ENCODE peak calls at places on chromosomes 11 and 22, in ten cellular contexts. One of them, this sample, is unnamed.

GRCh38 chr11:106400949-106401545 is 323.6 kb downstream of the AASDHPPT start:
- DNase-seq in mesothelial cell of epicardium: no peak
- DNase-seq in A673: no peak
- DNase-seq in NCI-H748 treated with DMSO at 0.1 percent for 48 hours: no peak
- DNase-seq in kidney: no peak
- DNase-seq in posterior vena cava: no peak
- DNase-seq in IMR-90: peak; percentile 55
- DNase-seq in left colon: no peak
- DNase-seq in kidney glomerular epithelial cell: no peak
- DNase-seq in ACHN: no peak
- DNase-seq in this sample: no peak

GRCh38 chr22:45863981-45864751 is 112.8 kb downstream of the WNT7B start:
- DNase-seq in mesothelial cell of epicardium: no peak
- DNase-seq in kidney glomerular epithelial cell: peak; percentile 41
- DNase-seq in IMR-90: peak; percentile 63
- DNase-seq in ACHN: peak; percentile 53
- DNase-seq in posterior vena cava: peak; percentile 85
- DNase-seq in left colon: no peak
- DNase-seq in A673: peak; percentile 82
- DNase-seq in kidney: peak; percentile 81
- DNase-seq in NCI-H748 treated with DMSO at 0.1 percent for 48 hours: peak; percentile 61
- DNase-seq in this sample: peak; percentile 78

GRCh38 chr11:6626971-6627761 is 7.9 kb upstream of the TPP1 start:
- DNase-seq in left colon: no peak
- DNase-seq in mesothelial cell of epicardium: no peak
- DNase-seq in A673: no peak
- DNase-seq in IMR-90: no peak
- DNase-seq in posterior vena cava: no peak
- DNase-seq in kidney: peak; percentile 51
- DNase-seq in ACHN: no peak
- DNase-seq in NCI-H748 treated with DMSO at 0.1 percent for 48 hours: no peak
- DNase-seq in kidney glomerular epithelial cell: no peak
- DNase-seq in this sample: peak; percentile 45

GRCh38 chr11:70281114-70281729 is 10.7 kb downstream of the PPFIA1 start:
- DNase-seq in ACHN: no peak
- DNase-seq in posterior vena cava: peak; percentile 81
- DNase-seq in mesothelial cell of epicardium: no peak
- DNase-seq in kidney glomerular epithelial cell: no peak
- DNase-seq in left colon: no peak
- DNase-seq in IMR-90: peak; percentile 83
- DNase-seq in NCI-H748 treated with DMSO at 0.1 percent for 48 hours: no peak
- DNase-seq in A673: no peak
- DNase-seq in kidney: peak; percentile 53
- DNase-seq in this sample: no peak

GRCh38 chr22:29555065-29555644 is 1.6 kb upstream of the THOC5 start:
- DNase-seq in left colon: no peak
- DNase-seq in ACHN: no peak
- DNase-seq in posterior vena cava: no peak
- DNase-seq in kidney: no peak
- DNase-seq in mesothelial cell of epicardium: no peak
- DNase-seq in kidney glomerular epithelial cell: no peak
- DNase-seq in A673: no peak
- DNase-seq in NCI-H748 treated with DMSO at 0.1 percent for 48 hours: no peak
- DNase-seq in IMR-90: peak; percentile 18
- DNase-seq in this sample: peak; percentile 8

GRCh38 chr11:68313574-68314202 is 1.3 kb downstream of the LRP5 start:
- DNase-seq in kidney glomerular epithelial cell: no peak
- DNase-seq in posterior vena cava: no peak
- DNase-seq in NCI-H748 treated with DMSO at 0.1 percent for 48 hours: no peak
- DNase-seq in A673: peak; percentile 60
- DNase-seq in mesothelial cell of epicardium: no peak
- DNase-seq in kidney: no peak
- DNase-seq in IMR-90: peak; percentile 30
- DNase-seq in left colon: no peak
- DNase-seq in ACHN: peak; percentile 15
- DNase-seq in this sample: no peak

GRCh38 chr22:46767249-46767985 is 5.0 kb downstream of the TBC1D22A start:
- DNase-seq in NCI-H748 treated with DMSO at 0.1 percent for 48 hours: no peak
- DNase-seq in A673: no peak
- DNase-seq in left colon: no peak
- DNase-seq in kidney glomerular epithelial cell: no peak
- DNase-seq in ACHN: no peak
- DNase-seq in kidney: no peak
- DNase-seq in IMR-90: no peak
- DNase-seq in posterior vena cava: no peak
- DNase-seq in mesothelial cell of epicardium: no peak
- DNase-seq in this sample: peak; percentile 24

GRCh38 chr11:95284057-95285052 is 53.4 kb upstream of the SESN3 start:
- DNase-seq in ACHN: no peak
- DNase-seq in posterior vena cava: no peak
- DNase-seq in NCI-H748 treated with DMSO at 0.1 percent for 48 hours: no peak
- DNase-seq in kidney glomerular epithelial cell: no peak
- DNase-seq in A673: no peak
- DNase-seq in kidney: no peak
- DNase-seq in IMR-90: no peak
- DNase-seq in mesothelial cell of epicardium: no peak
- DNase-seq in left colon: no peak
- DNase-seq in this sample: no peak

GRCh38 chr11:97814325-97814959 is 1206.3 kb upstream of the CNTN5 start:
- DNase-seq in kidney: no peak
- DNase-seq in kidney glomerular epithelial cell: no peak
- DNase-seq in left colon: no peak
- DNase-seq in IMR-90: no peak
- DNase-seq in ACHN: no peak
- DNase-seq in A673: no peak
- DNase-seq in posterior vena cava: no peak
- DNase-seq in NCI-H748 treated with DMSO at 0.1 percent for 48 hours: no peak
- DNase-seq in mesothelial cell of epicardium: no peak
- DNase-seq in this sample: no peak

This sample was measured in mucosa of descending colon.